ENCODE peak calls at places on chromosomes 1 and 21, in six cellular contexts. O is lower leg skin, U is GM13977, G is HFFc6, D is pancreas, E is LNCaP clone FGC. P is an unnamed sample.

GRCh38 chr21:41783476-41784150 is 16.8 kb upstream of the RIPK4 start:
- DNase-seq in U (no peak), E (peak), O (no peak), G (peak), D (no peak), P (peak)

GRCh38 chr1:59243544-59243943 is 53.4 kb upstream of the FGGY start:
- DNase-seq in G (no peak), D (no peak), O (no peak), U (no peak), E (no peak), P (no peak)

GRCh38 chr1:67715819-67716218 is 30.8 kb downstream of the GADD45A start:
- DNase-seq in D (no peak), O (no peak), U (no peak), E (no peak), G (no peak), P (no peak)

GRCh38 chr21:35249636-35250035 is 200.5 kb upstream of the RUNX1 start:
- DNase-seq in G (no peak), U (no peak), D (peak), O (no peak), E (peak), P (no peak)

GRCh38 chr1:218068241-218068640 is 216.9 kb upstream of the RRP15 start:
- DNase-seq in D (no peak), O (no peak), E (no peak), U (no peak), G (no peak), P (no peak)

GRCh38 chr1:234727018-234727757 is 117.2 kb upstream of the IRF2BP2 start:
- DNase-seq in E (no peak), D (no peak), G (no peak), U (peak), O (no peak), P (no peak)

GRCh38 chr1:110065841-110066240 is 4.6 kb downstream of the ALX3 start:
- DNase-seq in U (no peak), O (no peak), D (no peak), G (peak), E (no peak), P (no peak)

GRCh38 chr21:36699026-36699545 is at the start of gene SIM2:
- DNase-seq in G (no peak), D (no peak), O (no peak), E (peak), U (peak), P (no peak)

GRCh38 chr1:218351617-218352438 is 6.7 kb downstream of the TGFB2 start:
- DNase-seq in U (peak), D (no peak), E (no peak), G (no peak), O (no peak), P (peak)

GRCh38 chr1:21319447-21320407 is 29.5 kb upstream of the ECE1 start:
- DNase-seq in O (no peak), D (peak), E (no peak), U (no peak), G (no peak), P (no peak)

GRCh38 chr1:21320410-21321107 is 30.3 kb upstream of the ECE1 start:
- DNase-seq in O (no peak), E (no peak), U (no peak), D (no peak), G (no peak), P (no peak)

GRCh38 chr1:21323091-21323490 is 32.8 kb upstream of the ECE1 start:
- DNase-seq in G (no peak), D (peak), O (no peak), U (no peak), E (no peak), P (no peak)

GRCh38 chr1:21322681-21323016 is 32.4 kb upstream of the ECE1 start:
- DNase-seq in D (no peak), O (no peak), U (no peak), E (no peak), G (no peak), P (no peak)

GRCh38 chr1:21321963-21322680 is 31.9 kb upstream of the ECE1 start:
- DNase-seq in U (no peak), O (no peak), G (no peak), E (no peak), D (peak), P (no peak)
- TF ChIP-seq CTCF in U (no peak), O (no peak), G (no peak), E (no peak), D (no peak), P (no peak)

DNA sequence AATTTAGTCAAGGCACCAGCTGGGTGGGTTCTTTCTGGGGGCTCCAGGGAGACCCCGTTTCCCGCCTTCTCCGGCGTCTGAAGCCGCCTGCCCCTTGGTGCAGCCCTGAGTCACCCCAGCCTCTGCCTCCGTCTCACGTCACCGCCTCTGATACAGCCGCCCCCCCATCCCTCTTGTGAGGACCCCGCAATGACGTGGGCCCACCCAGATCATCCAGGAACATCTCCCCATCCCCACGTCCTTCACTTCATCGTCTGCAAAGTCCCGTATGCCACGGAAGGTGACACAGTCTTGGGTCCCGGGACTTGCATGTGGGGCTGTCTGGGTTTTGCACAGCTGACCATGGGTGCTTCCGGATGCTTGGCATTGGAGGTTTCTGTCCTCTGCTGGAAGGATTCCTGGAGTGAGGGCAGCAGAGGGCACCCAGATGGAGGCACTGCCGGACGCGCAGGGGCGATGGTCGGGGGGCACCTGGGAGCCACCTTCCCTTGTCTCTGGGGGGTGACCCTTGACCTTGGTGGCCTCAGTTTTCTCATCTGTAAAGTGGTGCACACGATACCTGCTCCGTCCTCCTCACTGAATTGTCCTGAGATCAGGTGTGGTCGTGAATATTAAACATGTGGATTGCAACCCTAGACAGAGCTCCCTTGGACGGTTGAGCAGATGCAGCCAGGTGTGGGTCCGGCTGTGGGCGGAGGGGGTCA is 58.8 kb downstream of the PRKCZ start:
- DNase-seq in E (no peak), G (no peak), O (no peak), D (no peak), U (no peak), P (no peak)
- TF ChIP-seq CTCF in E (no peak), G (no peak), O (no peak), D (no peak), U (no peak), P (no peak)

DNA sequence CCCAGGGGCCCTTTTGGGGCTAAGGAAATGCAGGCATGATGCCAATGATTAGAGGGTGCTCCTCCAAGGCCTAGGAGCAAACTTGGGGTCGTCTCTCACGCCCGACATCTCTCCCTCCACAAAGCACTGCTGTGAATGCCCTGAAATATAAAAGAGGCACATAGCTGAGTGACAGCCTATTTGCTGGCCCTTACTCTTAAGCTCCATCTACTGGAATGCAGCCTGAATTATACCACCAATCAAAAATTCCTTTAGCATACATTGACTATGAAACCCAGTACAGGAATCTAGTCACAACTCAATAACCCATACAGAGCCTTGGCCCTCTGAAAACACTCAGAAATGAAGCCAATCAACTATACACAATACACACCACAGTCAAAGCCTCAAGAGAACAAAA is 105.5 kb downstream of the LRIG2 start:
- DNase-seq in O (no peak), D (no peak), U (no peak), G (no peak), E (no peak), P (no peak)
- TF ChIP-seq CTCF in O (no peak), D (no peak), U (no peak), G (no peak), E (no peak), P (no peak)

GRCh38 chr1:181612100-181612499 is 128.8 kb downstream of the CACNA1E start:
- DNase-seq in O (no peak), U (no peak), G (no peak), E (no peak), D (no peak), P (no peak)
- TF ChIP-seq CTCF in O (no peak), U (no peak), G (no peak), E (no peak), D (no peak), P (no peak)

DNA sequence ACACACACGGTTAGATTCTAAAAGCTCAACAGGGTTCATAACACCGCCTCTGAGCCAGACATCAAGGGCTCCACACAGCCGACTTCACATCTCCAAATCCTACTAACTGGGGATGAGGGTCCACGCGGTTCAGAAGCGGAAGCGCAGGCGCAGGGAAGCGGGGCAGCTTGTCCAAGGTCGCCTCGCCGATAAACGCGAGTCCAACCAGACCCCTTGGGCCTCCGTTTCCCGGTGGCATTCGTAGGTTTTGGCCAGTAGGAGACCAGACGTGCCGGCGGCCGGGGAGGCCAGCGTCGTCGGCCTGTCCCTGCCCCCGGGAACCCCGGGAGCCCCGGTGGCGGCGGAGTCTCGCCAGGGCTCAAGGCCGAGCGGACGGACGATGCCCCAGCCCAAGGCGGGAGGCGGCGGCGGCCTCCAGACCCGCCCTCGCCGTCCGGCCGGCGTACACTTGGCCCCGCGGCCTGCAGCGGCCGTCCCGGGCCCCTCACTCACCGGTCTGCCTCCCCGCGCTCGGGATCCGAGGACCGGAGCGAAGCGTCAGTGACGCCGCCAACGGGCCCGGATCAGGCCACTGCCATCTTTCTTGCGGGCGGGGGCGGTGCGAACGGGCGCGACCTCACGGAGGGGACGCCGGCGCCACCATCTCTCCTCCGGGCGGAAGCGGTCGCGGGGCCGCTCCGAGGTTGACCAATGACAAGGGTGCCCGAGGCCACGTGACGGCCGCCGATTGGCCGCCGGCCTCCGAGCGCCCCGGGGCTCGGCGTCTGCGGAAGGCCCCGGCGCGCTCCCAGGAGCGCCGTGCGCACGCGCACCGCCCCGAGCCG is at the start of gene SDF4:
- DNase-seq in E (peak), G (peak), O (peak), U (peak), D (peak), P (peak)
- TF ChIP-seq CTCF in E (no peak), G (no peak), O (no peak), U (no peak), D (no peak), P (no peak)

GRCh38 chr1:34332996-34333395 is 156.3 kb downstream of the C1orf94 start:
- DNase-seq in D (no peak), U (no peak), O (no peak), G (no peak), E (no peak), P (no peak)

GRCh38 chr1:34331527-34331926 is 154.8 kb downstream of the C1orf94 start:
- DNase-seq in U (no peak), E (no peak), O (no peak), G (no peak), D (no peak), P (no peak)

GRCh38 chr1:34328281-34328680 is 151.6 kb downstream of the C1orf94 start:
- DNase-seq in G (no peak), D (no peak), E (no peak), O (no peak), U (no peak), P (no peak)

DNA sequence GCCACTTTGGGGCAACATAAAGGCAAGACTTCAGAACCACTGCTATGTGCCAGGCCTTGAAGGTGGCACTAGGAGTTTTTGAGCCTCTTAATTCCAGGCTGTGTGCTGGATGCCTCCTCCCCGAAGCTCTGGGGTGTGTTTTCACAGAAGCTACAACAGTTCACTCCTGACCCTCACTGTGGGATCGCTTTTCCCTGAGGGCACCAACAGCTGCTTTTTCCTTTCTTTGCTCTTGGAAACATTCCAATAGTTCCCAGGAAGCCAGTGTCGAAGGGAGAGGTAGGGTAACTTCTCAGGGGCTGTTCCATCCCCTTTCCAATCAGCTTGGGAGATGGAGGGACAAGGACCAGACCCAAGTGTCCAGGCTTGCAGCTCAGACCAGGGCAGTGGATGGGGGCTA is 153.4 kb downstream of the C1orf94 start:
- DNase-seq in G (no peak), U (no peak), O (no peak), D (no peak), E (no peak), P (no peak)
- TF ChIP-seq CTCF in G (no peak), U (no peak), O (no peak), D (no peak), E (no peak), P (no peak)

GRCh38 chr1:15328245-15328784 is 81.3 kb downstream of the FHAD1 start:
- DNase-seq in G (no peak), O (no peak), E (no peak), D (no peak), U (no peak), P (no peak)

GRCh38 chr1:15331180-15331579 is 78.5 kb upstream of the EFHD2 start:
- DNase-seq in O (no peak), E (no peak), D (no peak), G (no peak), U (no peak), P (no peak)

GRCh38 chr1:15330028-15330427 is 79.7 kb upstream of the EFHD2 start:
- DNase-seq in U (no peak), O (no peak), E (no peak), D (no peak), G (no peak), P (no peak)

GRCh38 chr1:15328785-15329480 is 80.8 kb upstream of the EFHD2 start:
- DNase-seq in U (peak), D (peak), E (no peak), G (no peak), O (no peak), P (peak)

GRCh38 chr1:15329481-15329815 is 80.2 kb upstream of the EFHD2 start:
- DNase-seq in O (no peak), D (no peak), U (no peak), E (no peak), G (no peak), P (no peak)
- TF ChIP-seq CTCF in O (no peak), D (no peak), U (no peak), E (no peak), G (no peak), P (no peak)

P was measured in activated CD8-positive, alpha-beta T cell treated with anti-CD3 and anti-CD28 coated beads for 36 hours.